ENCODE peak calls at places on chromosomes 2 and 18, in seven cellular contexts. H is fibroblast of villous mesenchyme; C is cardiac fibroblast; I is CD8-positive, alpha-beta T cell; Z is osteocyte; U is thoracic aorta; K is left ventricle myocardium inferior. X is an unnamed sample.

GRCh38 chr2:172464340-172465129 is 37.1 kb downstream of the ITGA6 start:
- DNase-seq in Z (no peak), U (no peak), C (no peak), K (no peak), I (no peak), H (no peak), X (no peak)

GRCh38 chr2:38581193-38582147 is 21.3 kb downstream of the HNRNPLL start:
- DNase-seq in C (peak; percentile 89), U (no peak), H (peak; percentile 85), K (no peak), I (no peak), Z (no peak), X (peak; percentile 28)

GRCh38 chr2:88557290-88557689 is 70.0 kb downstream of the EIF2AK3 start:
- DNase-seq in H (no peak), C (no peak), I (no peak), K (no peak), Z (no peak), U (no peak), X (no peak)

GRCh38 chr18:653512-653911 is 3.9 kb upstream of the TYMS start:
- DNase-seq in K (no peak), C (no peak), Z (no peak), I (no peak), H (no peak), U (no peak), X (no peak)

GRCh38 chr2:150167711-150168110 is 319.8 kb downstream of the RND3 start:
- DNase-seq in U (no peak), C (peak; percentile 73), I (no peak), H (peak; percentile 63), K (no peak), Z (no peak), X (no peak)

GRCh38 chr18:21315741-21316187 is 73.7 kb downstream of the GREB1L start:
- DNase-seq in H (no peak), I (no peak), K (no peak), Z (no peak), U (no peak), C (no peak), X (no peak)

GRCh38 chr2:236968101-236968886 is 117.4 kb upstream of the COPS8 start:
- DNase-seq in U (no peak), K (no peak), C (no peak), Z (no peak), H (no peak), I (peak; percentile 47), X (no peak)

GRCh38 chr2:14907014-14907612 is 274.6 kb downstream of the LRATD1 start:
- DNase-seq in H (no peak), I (no peak), Z (no peak), C (no peak), U (no peak), K (no peak), X (no peak)

GRCh38 chr2:12412898-12413305 is 303.8 kb upstream of the TRIB2 start:
- DNase-seq in H (peak; percentile 50), Z (no peak), C (peak; percentile 40), K (no peak), I (no peak), U (no peak), X (no peak)

GRCh38 chr2:236026839-236027238 is 141.3 kb downstream of the GBX2 start:
- DNase-seq in C (no peak), H (peak; percentile 52), Z (no peak), U (no peak), I (no peak), K (no peak), X (no peak)

GRCh38 chr2:226475650-226476049 is 324.0 kb downstream of the IRS1 start:
- DNase-seq in Z (no peak), H (peak; percentile 69), U (no peak), K (no peak), I (no peak), C (peak; percentile 85), X (no peak)

GRCh38 chr2:27823564-27823963 is 52.0 kb downstream of the MRPL33 start:
- DNase-seq in C (no peak), K (no peak), I (no peak), H (no peak), U (no peak), Z (no peak), X (no peak)

GRCh38 chr2:41962912-41963652 is 84.7 kb upstream of the PKDCC start:
- DNase-seq in C (no peak), I (no peak), U (no peak), H (peak; percentile 47), K (no peak), Z (no peak), X (no peak)
- TF ChIP-seq CTCF in C (no peak), I (no peak), U (no peak), H (no peak), K (no peak), Z (no peak), X (no peak)

GRCh38 chr2:96594701-96595152 is 43.4 kb downstream of the KANSL3 start:
- DNase-seq in I (no peak), K (no peak), U (no peak), H (no peak), Z (no peak), C (no peak), X (no peak)
- TF ChIP-seq CTCF in I (no peak), K (no peak), U (no peak), H (no peak), Z (no peak), C (no peak), X (no peak)

DNA sequence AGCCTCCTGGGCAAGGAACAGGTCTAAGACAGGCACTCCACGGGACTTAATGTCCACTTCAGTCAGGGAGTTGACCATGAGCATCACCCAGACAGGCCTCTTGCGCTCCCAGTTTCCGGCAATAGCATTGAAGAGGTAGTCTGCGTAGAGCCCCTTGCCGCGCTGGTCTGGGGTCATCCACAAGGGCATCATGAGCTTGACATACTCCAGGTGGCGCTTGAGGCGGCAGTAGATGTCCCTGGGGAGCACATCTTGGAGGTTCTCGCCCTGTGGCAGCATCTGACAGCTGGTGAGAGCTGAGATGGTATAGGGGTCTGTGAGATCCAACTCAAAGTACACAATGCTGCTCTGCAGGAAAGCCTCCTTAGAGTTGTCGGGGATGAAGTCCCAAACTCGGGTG is 10.6 kb downstream of the TRABD2A start:
- DNase-seq in Z (no peak), U (no peak), I (no peak), K (no peak), H (no peak), C (no peak), X (no peak)
- TF ChIP-seq CTCF in Z (no peak), U (no peak), I (no peak), K (no peak), H (no peak), C (no peak), X (no peak)

GRCh38 chr2:69011611-69012157 is 1.3 kb upstream of the ANTXR1 start:
- DNase-seq in U (no peak), Z (no peak), C (no peak), H (no peak), I (no peak), K (no peak), X (no peak)

GRCh38 chr2:69010437-69011194 is 2.4 kb upstream of the ANTXR1 start:
- DNase-seq in H (no peak), C (no peak), U (no peak), K (no peak), Z (no peak), I (no peak), X (no peak)

GRCh38 chr2:69012310-69013122 is 463 bp upstream of the ANTXR1 start:
- DNase-seq in C (peak; percentile 83), H (no peak), U (no peak), Z (peak; percentile 90), I (peak; percentile 14), K (peak; percentile 72), X (peak; percentile 60)

GRCh38 chr2:69013837-69014796 is 1.1 kb downstream of the ANTXR1 start:
- DNase-seq in C (peak; percentile 52), I (no peak), K (no peak), U (no peak), Z (no peak), H (peak; percentile 62), X (no peak)

GRCh38 chr2:69013123-69013836 is at the start of gene ANTXR1:
- DNase-seq in H (peak; percentile 88), Z (peak; percentile 88), K (peak; percentile 22), C (peak; percentile 83), U (no peak), I (no peak), X (peak; percentile 63)
- TF ChIP-seq CTCF in H (no peak), Z (peak; percentile 22), K (peak; percentile 26), C (no peak), U (no peak), I (no peak), X (no peak)

GRCh38 chr2:86081724-86082123 is 24.0 kb downstream of the POLR1A start:
- DNase-seq in K (no peak), C (no peak), H (no peak), I (no peak), Z (no peak), U (no peak), X (no peak)

GRCh38 chr2:86082768-86083167 is 22.9 kb downstream of the POLR1A start:
- DNase-seq in Z (no peak), K (no peak), U (no peak), C (no peak), H (no peak), I (no peak), X (no peak)

GRCh38 chr2:86074811-86075210 is 30.9 kb downstream of the POLR1A start:
- DNase-seq in K (no peak), U (no peak), Z (peak; percentile 81), H (no peak), I (no peak), C (no peak), X (no peak)

GRCh38 chr2:86078801-86079545 is 26.7 kb downstream of the POLR1A start:
- DNase-seq in U (no peak), I (peak; percentile 12), K (no peak), H (peak; percentile 78), C (peak; percentile 55), Z (no peak), X (peak; percentile 81)

DNA sequence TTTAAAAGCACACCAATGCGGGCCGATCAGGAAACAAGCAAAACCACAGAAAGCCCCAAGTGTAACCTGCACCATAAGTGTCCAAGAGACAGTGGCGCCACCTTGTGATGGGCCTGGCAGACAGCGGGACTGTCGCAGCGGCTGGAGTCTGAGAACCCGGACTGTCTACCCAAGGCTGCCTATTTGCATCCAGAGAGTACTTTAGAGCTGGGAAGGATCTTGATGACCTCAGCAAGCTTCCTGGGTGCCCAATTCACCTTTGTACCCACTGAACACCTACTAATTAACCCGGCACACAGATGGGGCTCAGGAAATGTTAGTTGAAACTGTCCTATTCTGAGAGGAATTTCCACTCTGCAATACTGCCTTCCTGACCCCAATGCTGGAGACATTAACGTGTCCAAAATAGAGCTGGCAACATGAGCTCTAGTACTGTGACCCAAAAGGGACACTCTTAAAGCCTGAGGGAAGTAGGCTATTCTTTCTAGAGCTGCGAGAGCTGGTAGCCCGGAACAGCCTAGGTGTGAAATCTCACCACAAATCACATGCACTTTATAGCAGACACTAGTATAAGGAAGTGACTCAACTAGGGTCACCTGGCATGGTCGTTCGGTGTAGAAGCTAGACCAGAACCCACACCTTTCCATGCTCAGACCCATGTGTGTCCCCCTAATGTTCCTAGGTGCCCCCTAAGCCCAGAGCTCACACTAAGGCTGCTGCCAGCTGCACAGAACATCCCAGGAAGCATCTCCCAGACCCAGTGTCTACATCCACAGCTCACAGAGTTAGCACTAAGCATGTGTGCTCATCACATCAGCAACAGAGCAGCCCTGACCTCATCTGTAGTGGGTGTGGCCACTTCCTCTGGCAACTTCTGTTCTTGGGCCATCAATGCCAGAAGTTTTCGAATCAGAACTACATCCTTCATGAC is 25.4 kb downstream of the POLR1A start:
- DNase-seq in K (peak; percentile 82), H (peak; percentile 72), I (peak; percentile 77), Z (peak; percentile 90), C (peak; percentile 74), U (peak; percentile 36), X (peak; percentile 87)
- TF ChIP-seq CTCF in K (peak; percentile 87), H (peak; percentile 91), I (peak; percentile 69), Z (peak; percentile 86), C (peak; percentile 86), U (peak; percentile 73), X (peak; percentile 83)

GRCh38 chr2:69583434-69583833 is 60.1 kb downstream of the AAK1 start:
- DNase-seq in U (no peak), H (no peak), K (no peak), I (no peak), C (no peak), Z (no peak), X (no peak)
- TF ChIP-seq CTCF in U (no peak), H (no peak), K (no peak), I (no peak), C (no peak), Z (no peak), X (no peak)

X was measured in dorsolateral prefrontal cortex.